ENCODE peak calls at places on chromosomes 4 and X, in nine cellular contexts. D is neuronal stem cell; Q is cardiac muscle cell; E is lung; W is CD4-positive, CD25-positive, alpha-beta regulatory T cell; L is HepG2; U is right atrium auricular region; P is stomach; A is small intestine. G is an unnamed sample.

GRCh38 chrX:149830192-149830873 is 48.6 kb downstream of the MAGEA9 start:
- DNase-seq in L (no peak), U (no peak), P (no peak), E (no peak), D (peak; percentile 45), A (no peak), Q (peak; percentile 36), W (no peak), G (no peak)

GRCh38 chr4:66769436-66769835 is 775.9 kb downstream of the CENPC start:
- DNase-seq in Q (no peak), L (no peak), P (no peak), E (no peak), A (no peak), D (no peak), W (no peak), U (no peak), G (no peak)

GRCh38 chrX:54182194-54182863 is 725 bp downstream of the FAM120C start:
- DNase-seq in L (peak; percentile 18), Q (peak; percentile 34), D (peak; percentile 8), A (peak; percentile 57), U (peak; percentile 59), E (peak; percentile 63), W (peak; percentile 54), P (peak; percentile 65), G (peak; percentile 36)

GRCh38 chrX:118727686-118728339 is 407 bp downstream of the IL13RA1 start:
- DNase-seq in A (peak; percentile 51), D (no peak), W (no peak), Q (peak; percentile 39), E (peak; percentile 35), U (no peak), L (peak; percentile 10), P (peak; percentile 43), G (peak; percentile 44)

GRCh38 chrX:110449312-110449711 is 90.7 kb downstream of the RTL9 start:
- DNase-seq in L (no peak), P (no peak), D (no peak), A (no peak), U (no peak), Q (no peak), E (no peak), W (no peak), G (no peak)

GRCh38 chr4:24968992-24969391 is 56.1 kb upstream of the CCDC149 start:
- DNase-seq in L (no peak), W (no peak), Q (no peak), P (no peak), D (no peak), A (no peak), U (no peak), E (no peak), G (no peak)

GRCh38 chrX:130378008-130378669 is 7.3 kb downstream of the GPR119 start:
- DNase-seq in E (no peak), Q (no peak), L (no peak), W (no peak), U (no peak), A (peak; percentile 37), P (no peak), D (no peak), G (peak; percentile 31)

GRCh38 chr4:100984901-100985300 is 362.4 kb downstream of the PPP3CA start:
- DNase-seq in E (no peak), P (no peak), U (no peak), D (no peak), Q (peak; percentile 61), L (no peak), A (no peak), W (no peak), G (no peak)

GRCh38 chr4:26104056-26104685 is 190.2 kb downstream of the SMIM20 start:
- DNase-seq in P (no peak), W (no peak), L (no peak), U (no peak), Q (no peak), E (no peak), A (no peak), D (no peak), G (no peak)

GRCh38 chr4:5747746-5748365 is 36.9 kb downstream of the EVC start:
- DNase-seq in L (no peak), D (no peak), E (no peak), A (no peak), W (no peak), U (peak; percentile 84), Q (peak; percentile 95), P (no peak), G (no peak)

GRCh38 chr4:172666711-172667368 is 501.8 kb upstream of the GALNT7 start:
- DNase-seq in D (no peak), U (no peak), P (no peak), W (no peak), L (no peak), A (no peak), E (no peak), Q (no peak), G (no peak)

DNA sequence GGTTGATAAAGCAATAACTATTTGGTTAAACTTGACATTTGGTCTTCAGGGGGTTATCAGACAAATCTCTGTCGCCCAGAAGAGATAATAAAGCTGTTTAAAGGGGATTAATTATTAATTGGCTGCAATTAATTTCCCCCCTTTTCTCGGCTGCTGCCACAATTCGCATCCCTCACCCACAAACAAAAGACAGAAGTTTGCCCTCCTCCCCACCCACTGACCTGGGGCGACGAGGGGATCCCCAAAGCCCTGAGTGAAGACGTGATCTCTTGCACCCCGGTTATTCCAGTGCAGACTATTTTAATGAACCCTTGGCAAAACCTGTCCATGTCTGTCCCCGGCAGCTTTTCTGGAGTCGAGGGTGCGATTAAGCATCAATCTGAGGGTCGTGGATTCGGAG is 55.7 kb upstream of the TMEM33 start:
- DNase-seq in Q (no peak), P (no peak), D (no peak), U (no peak), W (no peak), L (no peak), A (no peak), E (no peak), G (no peak)
- H3K27me3 ChIP-seq in Q (peaks cover 100% of the 10 kb centered on the region), P (peaks cover 98% of the 10 kb centered on the region), D (peaks cover 99% of the 10 kb centered on the region), U (peaks cover 35% of the 10 kb centered on the region), W (peaks cover 37% of the 10 kb centered on the region), L (peaks cover 25% of the 10 kb centered on the region), A (peaks cover 53% of the 10 kb centered on the region), E (peaks cover 6% of the 10 kb centered on the region), G (no peaks in the 10 kb centered on the region)

GRCh38 chr4:148225639-148226038 is 216.6 kb downstream of the NR3C2 start:
- DNase-seq in E (no peak), W (no peak), A (no peak), U (no peak), L (no peak), Q (no peak), P (no peak), D (no peak), G (no peak)

GRCh38 chr4:148226341-148226740 is 215.9 kb downstream of the NR3C2 start:
- DNase-seq in Q (no peak), P (no peak), A (no peak), U (no peak), W (no peak), E (no peak), L (no peak), D (no peak), G (no peak)

GRCh38 chr4:148224476-148224875 is 217.7 kb downstream of the NR3C2 start:
- DNase-seq in U (no peak), Q (no peak), A (no peak), P (no peak), D (no peak), W (no peak), L (no peak), E (no peak), G (no peak)

GRCh38 chr4:148227147-148227546 is 215.1 kb downstream of the NR3C2 start:
- DNase-seq in U (no peak), W (no peak), L (no peak), Q (no peak), E (no peak), P (no peak), A (no peak), D (no peak), G (no peak)

GRCh38 chr4:148222991-148223660 is 219.1 kb downstream of the NR3C2 start:
- DNase-seq in P (peak; percentile 40), E (no peak), U (no peak), Q (no peak), L (no peak), A (peak; percentile 79), D (no peak), W (no peak), G (no peak)
- H3K4me1 ChIP-seq in P (peaks cover 27% of the 10 kb centered on the region), E (no peaks in the 10 kb centered on the region), U (no peaks in the 10 kb centered on the region), Q (no peaks in the 10 kb centered on the region), L (no peaks in the 10 kb centered on the region), A (no peaks in the 10 kb centered on the region), D (peaks cover 2% of the 10 kb centered on the region), W (no peaks in the 10 kb centered on the region), G (no peaks in the 10 kb centered on the region)

GRCh38 chr4:87529187-87529586 is at the start of gene SPARCL1:
- DNase-seq in W (no peak), D (no peak), E (no peak), L (no peak), P (no peak), Q (peak; percentile 56), U (peak; percentile 68), A (no peak), G (no peak)
- H3K4me3 ChIP-seq in W (no peak within 1 kb of the TSS), D (no peak within 1 kb of the TSS), E (peak within 1 kb of the TSS; percentile 49), L (no peak within 1 kb of the TSS), P (peak within 1 kb of the TSS; percentile 43), Q (no peak within 1 kb of the TSS), U (peak within 1 kb of the TSS; percentile 35), A (no peak within 1 kb of the TSS), G (no peak within 1 kb of the TSS)

GRCh38 chrX:17844236-17844635 is 16.9 kb downstream of the RAI2 start:
- DNase-seq in A (no peak), L (no peak), P (no peak), W (no peak), Q (no peak), U (no peak), D (no peak), E (no peak), G (no peak)

GRCh38 chrX:17848545-17849265 is 12.4 kb downstream of the RAI2 start:
- DNase-seq in D (no peak), Q (no peak), U (no peak), P (no peak), E (no peak), W (no peak), A (no peak), L (no peak), G (no peak)

GRCh38 chrX:17846045-17846444 is 15.1 kb downstream of the RAI2 start:
- DNase-seq in U (no peak), E (no peak), A (no peak), P (no peak), Q (no peak), D (no peak), L (no peak), W (no peak), G (no peak)

GRCh38 chrX:17839269-17839668 is 21.8 kb downstream of the RAI2 start:
- DNase-seq in A (no peak), U (no peak), W (no peak), P (no peak), E (no peak), D (no peak), L (no peak), Q (no peak), G (no peak)

DNA sequence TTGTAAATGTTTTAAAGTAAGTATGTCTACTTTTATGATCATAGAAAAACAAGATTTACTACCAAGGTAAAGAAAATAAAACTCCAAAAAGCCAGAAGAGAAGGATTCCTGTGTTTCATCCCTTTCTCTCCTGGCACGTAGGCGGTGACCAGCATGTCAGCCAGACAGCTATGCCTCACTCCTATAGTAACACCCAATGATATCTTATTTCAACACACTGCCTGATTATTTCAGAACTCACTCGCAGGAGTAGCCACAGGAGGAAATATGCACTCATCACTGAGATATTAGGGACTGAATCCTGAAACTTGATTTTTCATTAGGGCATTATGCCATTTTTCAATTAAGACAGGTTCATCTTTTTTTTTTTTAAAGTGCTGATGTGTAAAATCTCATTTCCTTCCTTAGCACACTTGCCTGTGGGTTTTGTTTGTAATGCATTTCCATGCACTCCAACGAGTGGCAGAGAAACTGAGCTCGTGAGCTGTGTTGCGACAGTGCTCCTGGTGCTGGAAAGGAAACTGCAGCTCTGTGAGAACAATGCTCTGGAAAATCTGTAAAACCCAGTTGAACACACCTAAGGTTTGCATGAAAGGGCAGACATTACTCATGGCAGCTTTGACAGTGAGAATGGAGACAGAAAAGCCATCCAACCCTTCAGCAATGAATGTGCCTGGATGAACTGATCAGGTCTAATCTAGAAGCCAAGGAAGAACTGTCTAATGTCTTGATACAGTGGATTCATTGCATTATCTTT is 18.2 kb downstream of the RAI2 start:
- DNase-seq in Q (peak; percentile 20), L (no peak), W (no peak), A (no peak), E (no peak), U (no peak), P (no peak), D (no peak), G (no peak)
- H3K27me3 ChIP-seq in Q (no peaks in the 10 kb centered on the region), L (peaks cover 3% of the 10 kb centered on the region), W (no peaks in the 10 kb centered on the region), A (no peaks in the 10 kb centered on the region), E (no peaks in the 10 kb centered on the region), U (no peaks in the 10 kb centered on the region), P (no peaks in the 10 kb centered on the region), D (peaks cover 28% of the 10 kb centered on the region), G (no peaks in the 10 kb centered on the region)